ENCODE peak calls at places on chromosomes 3 and 15, in nine cellular contexts. N is GM03348; C is fibroblast of pulmonary artery; V is T1000; W is stimulated activated CD8-positive, alpha-beta memory T cell treated with anti-CD3 and anti-CD28 coated beads, Interleukin-15, amount 100 ng/mL, for 1 hour; A is uterus; Z is T-helper 1 cell; L is kidney tubule cell; Y is left ventricle myocardium inferior. D is an unnamed sample.

GRCh38 chr15:36658905-36659304 is 79.5 kb downstream of the CDIN1 start:
- DNase-seq in N (no peak), C (no peak), V (no peak), W (no peak), A (no peak), Z (no peak), L (no peak), Y (no peak), D (no peak)

GRCh38 chr15:98400120-98400519 is 248.2 kb upstream of the IGF1R start:
- DNase-seq in N (no peak), C (no peak), V (no peak), W (no peak), A (no peak), Z (no peak), L (no peak), Y (no peak), D (no peak)

GRCh38 chr15:32786906-32787305 is 69.1 kb downstream of the GREM1 start:
- DNase-seq in N (no peak), C (no peak), V (no peak), W (no peak), A (no peak), Z (no peak), L (no peak), Y (no peak), D (no peak)

GRCh38 chr3:31105011-31105410 is 210.6 kb upstream of the GADL1 start:
- DNase-seq in N (no peak), C (no peak), V (no peak), W (no peak), A (no peak), Z (no peak), L (no peak), Y (no peak), D (no peak)

GRCh38 chr15:69060041-69060481 is 45.6 kb downstream of the NOX5 start:
- DNase-seq in N (no peak), C (no peak), V (no peak), W (no peak), A (no peak), Z (no peak), L (peak; percentile 17), Y (peak; percentile 69), D (no peak)

GRCh38 chr3:126941721-126942270 is 41.1 kb upstream of the PLXNA1 start:
- DNase-seq in N (no peak), C (no peak), V (no peak), W (no peak), A (no peak), Z (no peak), L (peak; percentile 83), Y (no peak), D (no peak)

GRCh38 chr15:51846463-51847230 is 17.2 kb downstream of the TMOD3 start:
- DNase-seq in N (peak; percentile 49), C (peak; percentile 93), V (no peak), W (no peak), A (no peak), Z (no peak), L (peak; percentile 60), Y (no peak), D (no peak)

GRCh38 chr15:70742928-70743327 is 20.4 kb downstream of the UACA start:
- DNase-seq in N (no peak), C (no peak), V (no peak), W (no peak), A (no peak), Z (no peak), L (no peak), Y (no peak), D (no peak)

GRCh38 chr3:172869356-172869755 is 118.8 kb downstream of the ECT2 start:
- DNase-seq in N (no peak), C (peak; percentile 82), V (no peak), W (no peak), A (no peak), Z (no peak), L (no peak), Y (no peak), D (no peak)

D was measured in activated T-helper 9 cell treated with anti-CD3 and anti-CD28 coated beads, Interleukin-2, amount 50 U/mL, for 16 hours.